ENCODE peak calls at places on chromosomes 12 and 14, in four cellular contexts. B, P, Q and L are unnamed samples.

GRCh38 chr12:57740656-57741412 is 2.3 kb upstream of the AGAP2 start:
- ATAC-seq in P (no peak), B (no peak), Q (peak), L (no peak)

GRCh38 chr12:67991158-67991557 is 1.9 kb downstream of the IFNG-AS1 start:
- ATAC-seq in P (no peak), B (no peak), Q (no peak), L (peak)

GRCh38 chr12:3366451-3367155 is 124.4 kb upstream of the PRMT8 start:
- ATAC-seq in P (no peak), B (no peak), Q (no peak), L (no peak)

GRCh38 chr12:2683283-2684025 is 111.3 kb upstream of the FKBP4 start:
- ATAC-seq in P (no peak), B (no peak), Q (no peak), L (no peak)

GRCh38 chr14:68583527-68584275 is 209.2 kb downstream of the ZFP36L1 start:
- ATAC-seq in B (peak), Q (peak), P (peak), L (peak)

GRCh38 chr12:20578142-20578541 is 117.0 kb upstream of the SLCO1C1 start:
- ATAC-seq in Q (no peak), P (no peak), B (no peak), L (no peak)

GRCh38 chr12:57129311-57130288 is 1.3 kb downstream of the LRP1 start:
- ATAC-seq in Q (peak), P (peak), B (no peak), L (no peak)

GRCh38 chr12:117134059-117134458 is 34.8 kb upstream of the TESC start:
- ATAC-seq in P (no peak), Q (no peak), B (no peak), L (peak)

GRCh38 chr12:666766-667308 is 3.6 kb upstream of the NINJ2 start:
- ATAC-seq in P (no peak), B (no peak), Q (no peak), L (no peak)

GRCh38 chr14:22814945-22815713 is at the start of gene SLC7A7:
- ATAC-seq in Q (peak), B (no peak), P (peak), L (no peak)

GRCh38 chr12:117227000-117227653 is 36.9 kb upstream of the FBXO21 start:
- ATAC-seq in Q (no peak), B (no peak), P (no peak), L (no peak)

GRCh38 chr12:1473418-1473817 is 121.0 kb downstream of the FBXL14 start:
- ATAC-seq in P (no peak), B (no peak), Q (peak), L (no peak)

GRCh38 chr12:63223128-63223527 is 72.1 kb upstream of the AVPR1A start:
- ATAC-seq in B (no peak), Q (no peak), P (no peak), L (no peak)

GRCh38 chr12:2250797-2251196 is 198.0 kb downstream of the CACNA1C start:
- ATAC-seq in B (no peak), P (peak), Q (no peak), L (no peak)

GRCh38 chr12:51898937-51899336 is 8.4 kb upstream of the ACVRL1 start:
- ATAC-seq in B (no peak), P (no peak), Q (peak), L (peak)

GRCh38 chr12:84128117-84128991 is 784.2 kb downstream of the SLC6A15 start:
- ATAC-seq in P (no peak), Q (peak), B (no peak), L (no peak)

GRCh38 chr12:130742112-130742511 is 26.0 kb upstream of the RIMBP2 start:
- ATAC-seq in P (no peak), Q (no peak), B (no peak), L (no peak)

GRCh38 chr14:22509036-22509709 is 79.9 kb downstream of the DAD1 start:
- ATAC-seq in P (peak), Q (no peak), B (no peak), L (no peak)

GRCh38 chr12:14650791-14651190 is 45.6 kb downstream of the GUCY2C start:
- ATAC-seq in B (no peak), P (peak), Q (no peak), L (no peak)

GRCh38 chr12:67302162-67302561 is 33.0 kb downstream of the CAND1 start:
- ATAC-seq in B (peak), P (no peak), Q (no peak), L (no peak)

GRCh38 chr12:12757121-12757520 is 28.3 kb upstream of the APOLD1 start:
- ATAC-seq in B (no peak), P (no peak), Q (no peak), L (no peak)

GRCh38 chr12:109387425-109388166 is 39.9 kb downstream of the MYO1H start:
- ATAC-seq in Q (peak), P (no peak), B (no peak), L (peak)

GRCh38 chr14:92564361-92565039 is 50.9 kb downstream of the RIN3 start:
- ATAC-seq in B (no peak), Q (peak), P (peak), L (no peak)

GRCh38 chr12:47102845-47103666 is 23.3 kb upstream of the AMIGO2 start:
- ATAC-seq in Q (peak), P (no peak), B (no peak), L (no peak)

GRCh38 chr12:104427547-104427938 is 29.2 kb upstream of the CHST11 start:
- ATAC-seq in B (no peak), Q (no peak), P (no peak), L (no peak)

GRCh38 chr12:69150796-69151127 is 88.6 kb upstream of the CPSF6 start:
- ATAC-seq in Q (no peak), P (no peak), B (no peak), L (no peak)

GRCh38 chr12:30696103-30696408 is 387 bp upstream of the IPO8 start:
- ATAC-seq in B (no peak), Q (no peak), P (no peak), L (no peak)

GRCh38 chr12:65565601-65566560 is 258.4 kb upstream of the HMGA2 start:
- ATAC-seq in Q (peak), P (peak), B (no peak), L (no peak)

GRCh38 chr12:111753144-111753881 is 13.4 kb upstream of the ALDH2 start:
- ATAC-seq in Q (peak), B (peak), P (peak), L (peak)